ENCODE peak calls at places on chromosomes 1 and 21, in four cellular contexts. B is fibroblast of lung, E is brain microvascular endothelial cell, Z is HFF-Myc. Q is an unnamed sample.

GRCh38 chr1:152998476-152998875 is 3.1 kb upstream of the SPRR3 start:
- DNase-seq in B (no peak), E (no peak), Z (no peak), Q (no peak)

GRCh38 chr1:244755673-244756072 is 79.8 kb upstream of the COX20 start:
- DNase-seq in B (no peak), E (no peak), Z (no peak), Q (no peak)

GRCh38 chr1:247297263-247298123 is 34.2 kb downstream of the ZNF496 start:
- DNase-seq in B (no peak), E (no peak), Z (no peak), Q (no peak)

GRCh38 chr1:100306735-100307313 is 40.8 kb downstream of the RTCA start:
- DNase-seq in B (no peak), E (no peak), Z (no peak), Q (no peak)

GRCh38 chr1:91731815-91732214 is 154.1 kb downstream of the TGFBR3 start:
- DNase-seq in B (no peak), E (no peak), Z (no peak), Q (no peak)

GRCh38 chr1:172547071-172547470 is 14.1 kb downstream of the SUCO start:
- DNase-seq in B (peak; percentile 50), E (no peak), Z (no peak), Q (no peak)

GRCh38 chr1:7616953-7617352 is 154.1 kb upstream of the VAMP3 start:
- DNase-seq in B (no peak), E (no peak), Z (no peak), Q (no peak)

GRCh38 chr21:19123053-19123452 is 719.5 kb upstream of the TMPRSS15 start:
- DNase-seq in B (no peak), E (no peak), Z (no peak), Q (no peak)

GRCh38 chr1:53639251-53639721 is 99.7 kb downstream of the GLIS1 start:
- DNase-seq in B (peak; percentile 32), E (no peak), Z (no peak), Q (peak; percentile 83)

GRCh38 chr1:23634840-23635642 is 56.6 kb upstream of the RPL11 start:
- DNase-seq in B (peak; percentile 81), E (peak; percentile 71), Z (peak; percentile 63), Q (no peak)

GRCh38 chr1:91476538-91477217 is 24.0 kb upstream of the CDC7 start:
- DNase-seq in B (no peak), E (no peak), Z (no peak), Q (no peak)

GRCh38 chr1:248904437-248905216 is 1.4 kb upstream of the PGBD2 start:
- DNase-seq in B (no peak), E (no peak), Z (no peak), Q (no peak)

Q was measured in foreskin keratinocyte.